ENCODE peak calls at places on chromosomes 7 and 10, in eight cellular contexts. One of them, this sample, is unnamed.

GRCh38 chr7:95608344-95609173 is 12.2 kb upstream of the PDK4 start:
- DNase-seq in prostate gland: peak
- DNase-seq in stomach: peak
- DNase-seq in breast epithelium: peak
- DNase-seq in spleen: peak
- DNase-seq in HCT116: peak
- DNase-seq in GM23338: peak
- DNase-seq in suprapubic skin: peak
- DNase-seq in this sample: peak

GRCh38 chr7:17185690-17186070 is 112.8 kb upstream of the AHR start:
- DNase-seq in suprapubic skin: no peak
- DNase-seq in spleen: no peak
- DNase-seq in stomach: no peak
- DNase-seq in HCT116: no peak
- DNase-seq in breast epithelium: no peak
- DNase-seq in prostate gland: no peak
- DNase-seq in GM23338: no peak
- DNase-seq in this sample: no peak

GRCh38 chr7:99359465-99360154 is 14.9 kb upstream of the ARPC1B start:
- DNase-seq in suprapubic skin: no peak
- DNase-seq in stomach: no peak
- DNase-seq in GM23338: peak
- DNase-seq in prostate gland: no peak
- DNase-seq in spleen: no peak
- DNase-seq in HCT116: no peak
- DNase-seq in breast epithelium: no peak
- DNase-seq in this sample: no peak

GRCh38 chr10:62870866-62871265 is 54.7 kb upstream of the EGR2 start:
- DNase-seq in GM23338: no peak
- DNase-seq in stomach: no peak
- DNase-seq in breast epithelium: no peak
- DNase-seq in spleen: no peak
- DNase-seq in HCT116: no peak
- DNase-seq in suprapubic skin: no peak
- DNase-seq in prostate gland: no peak
- DNase-seq in this sample: no peak

GRCh38 chr7:153004341-153004740 is 244.8 kb downstream of the ACTR3B start:
- DNase-seq in spleen: no peak
- DNase-seq in stomach: no peak
- DNase-seq in suprapubic skin: no peak
- DNase-seq in HCT116: no peak
- DNase-seq in GM23338: no peak
- DNase-seq in prostate gland: no peak
- DNase-seq in breast epithelium: no peak
- DNase-seq in this sample: no peak

GRCh38 chr7:32891046-32891799 is at the start of gene KBTBD2:
- DNase-seq in GM23338: peak
- DNase-seq in suprapubic skin: peak
- DNase-seq in HCT116: peak
- DNase-seq in breast epithelium: peak
- DNase-seq in prostate gland: peak
- DNase-seq in spleen: peak
- DNase-seq in stomach: peak
- DNase-seq in this sample: peak

GRCh38 chr7:50416509-50417299 is 33.4 kb downstream of the FIGNL1 start:
- DNase-seq in GM23338: peak
- DNase-seq in prostate gland: no peak
- DNase-seq in spleen: peak
- DNase-seq in HCT116: no peak
- DNase-seq in suprapubic skin: no peak
- DNase-seq in stomach: no peak
- DNase-seq in breast epithelium: no peak
- DNase-seq in this sample: no peak

GRCh38 chr7:101363734-101364374 is 1.2 kb downstream of the COL26A1 start:
- DNase-seq in GM23338: peak
- DNase-seq in spleen: peak
- DNase-seq in prostate gland: peak
- DNase-seq in stomach: peak
- DNase-seq in breast epithelium: peak
- DNase-seq in suprapubic skin: no peak
- DNase-seq in HCT116: peak
- DNase-seq in this sample: peak

GRCh38 chr10:130416334-130416950 is 280.3 kb downstream of the GLRX3 start:
- DNase-seq in stomach: no peak
- DNase-seq in spleen: no peak
- DNase-seq in breast epithelium: no peak
- DNase-seq in GM23338: peak
- DNase-seq in prostate gland: no peak
- DNase-seq in HCT116: no peak
- DNase-seq in suprapubic skin: no peak
- DNase-seq in this sample: no peak

DNA sequence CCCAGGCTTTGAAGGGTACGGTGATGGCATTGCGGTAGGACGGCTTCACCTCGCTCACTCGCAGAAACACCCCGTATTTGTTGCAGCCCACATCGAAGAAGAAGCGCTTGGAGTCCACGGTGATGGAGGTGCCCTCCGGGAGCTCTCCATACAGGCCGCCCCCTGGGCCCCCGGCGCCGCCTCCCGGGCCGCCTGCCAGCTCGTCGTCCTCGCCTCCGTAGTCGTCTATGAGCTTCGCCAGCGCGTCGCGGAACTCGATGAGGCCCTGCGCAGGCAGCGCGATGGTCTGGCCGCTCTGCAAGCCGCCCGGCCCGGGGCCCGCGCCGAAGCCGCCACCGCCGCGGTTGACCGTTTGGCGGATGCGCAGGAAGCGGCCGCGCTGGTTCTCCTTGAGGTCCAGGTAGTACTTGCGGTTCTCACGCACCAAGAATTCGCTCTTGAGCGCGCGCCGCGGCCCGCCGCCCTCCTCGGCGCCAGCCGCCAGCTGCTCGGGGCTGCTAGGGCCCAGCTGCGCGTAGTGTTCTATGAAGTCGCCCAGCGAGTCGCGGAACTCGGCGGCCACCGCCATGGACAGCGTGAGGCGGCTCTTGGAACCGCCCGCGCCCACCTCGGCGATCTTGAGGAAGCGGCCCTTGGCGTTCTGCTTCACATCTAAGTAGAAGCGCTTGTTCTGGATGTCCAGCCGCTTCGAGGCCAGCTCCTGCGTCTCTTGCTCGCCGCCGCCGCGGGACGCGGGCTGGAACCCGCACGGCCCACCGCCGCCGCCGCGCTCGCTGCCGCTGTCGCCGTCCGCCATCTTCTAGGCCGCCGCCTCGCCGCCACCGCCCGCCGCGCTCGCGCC is 557 bp downstream of the PURB start:
- DNase-seq in HCT116: no peak
- DNase-seq in stomach: peak
- DNase-seq in spleen: peak
- DNase-seq in breast epithelium: peak
- DNase-seq in GM23338: peak
- DNase-seq in suprapubic skin: peak
- DNase-seq in prostate gland: peak
- DNase-seq in this sample: peak
- TF ChIP-seq POLR2AphosphoS5 in HCT116: no peak
- TF ChIP-seq POLR2AphosphoS5 in stomach: no peak
- TF ChIP-seq POLR2AphosphoS5 in spleen: peak
- TF ChIP-seq POLR2AphosphoS5 in breast epithelium: peak
- TF ChIP-seq POLR2AphosphoS5 in GM23338: no peak
- TF ChIP-seq POLR2AphosphoS5 in suprapubic skin: no peak
- TF ChIP-seq POLR2AphosphoS5 in prostate gland: no peak
- TF ChIP-seq POLR2AphosphoS5 in this sample: no peak

GRCh38 chr7:41915861-41916260 is 213.0 kb upstream of the INHBA start:
- DNase-seq in spleen: no peak
- DNase-seq in GM23338: no peak
- DNase-seq in breast epithelium: no peak
- DNase-seq in prostate gland: no peak
- DNase-seq in stomach: no peak
- DNase-seq in suprapubic skin: no peak
- DNase-seq in HCT116: no peak
- DNase-seq in this sample: no peak

GRCh38 chr7:41912426-41912825 is 209.5 kb upstream of the INHBA start:
- DNase-seq in GM23338: no peak
- DNase-seq in stomach: no peak
- DNase-seq in spleen: no peak
- DNase-seq in HCT116: no peak
- DNase-seq in prostate gland: no peak
- DNase-seq in suprapubic skin: no peak
- DNase-seq in breast epithelium: no peak
- DNase-seq in this sample: no peak

GRCh38 chr7:41912851-41913580 is 210.1 kb upstream of the INHBA start:
- DNase-seq in breast epithelium: no peak
- DNase-seq in spleen: no peak
- DNase-seq in suprapubic skin: no peak
- DNase-seq in stomach: no peak
- DNase-seq in prostate gland: no peak
- DNase-seq in GM23338: no peak
- DNase-seq in HCT116: no peak
- DNase-seq in this sample: no peak

GRCh38 chr7:41918597-41918996 is 215.7 kb upstream of the INHBA start:
- DNase-seq in suprapubic skin: no peak
- DNase-seq in breast epithelium: no peak
- DNase-seq in stomach: no peak
- DNase-seq in HCT116: no peak
- DNase-seq in GM23338: no peak
- DNase-seq in spleen: no peak
- DNase-seq in prostate gland: no peak
- DNase-seq in this sample: no peak

DNA sequence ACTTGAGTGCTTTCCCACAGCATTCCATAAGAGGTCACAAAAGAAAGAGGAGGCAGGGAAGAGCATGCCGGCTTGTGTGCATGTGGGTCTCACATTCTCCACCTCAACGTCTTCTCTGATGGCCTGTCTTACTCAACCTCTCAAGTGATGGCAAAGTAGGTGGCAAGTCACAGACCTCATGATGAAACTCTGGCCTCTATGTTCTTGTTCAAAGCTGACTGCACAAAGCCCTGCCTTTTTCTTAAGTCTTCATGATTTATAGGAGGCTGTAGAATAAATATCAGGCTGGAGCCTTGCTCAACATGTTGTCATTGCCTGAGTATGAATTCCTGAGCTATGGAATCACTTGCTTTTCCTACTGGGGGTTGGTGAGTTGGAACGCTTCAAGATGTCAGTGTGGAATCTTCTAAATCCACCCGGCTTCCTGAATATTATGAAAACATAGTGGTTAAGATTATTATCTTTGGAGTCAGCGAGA is 213.6 kb upstream of the INHBA start:
- DNase-seq in prostate gland: no peak
- DNase-seq in HCT116: no peak
- DNase-seq in GM23338: no peak
- DNase-seq in suprapubic skin: peak
- DNase-seq in stomach: no peak
- DNase-seq in spleen: no peak
- DNase-seq in breast epithelium: peak
- DNase-seq in this sample: no peak
- TF ChIP-seq POLR2AphosphoS5 in prostate gland: peak
- TF ChIP-seq POLR2AphosphoS5 in HCT116: no peak
- TF ChIP-seq POLR2AphosphoS5 in GM23338: no peak
- TF ChIP-seq POLR2AphosphoS5 in suprapubic skin: no peak
- TF ChIP-seq POLR2AphosphoS5 in stomach: peak
- TF ChIP-seq POLR2AphosphoS5 in spleen: no peak
- TF ChIP-seq POLR2AphosphoS5 in breast epithelium: peak
- TF ChIP-seq POLR2AphosphoS5 in this sample: peak

GRCh38 chr10:96700477-96701099 is 19.7 kb downstream of the PIK3AP1 start:
- DNase-seq in HCT116: no peak
- DNase-seq in suprapubic skin: no peak
- DNase-seq in prostate gland: no peak
- DNase-seq in GM23338: no peak
- DNase-seq in breast epithelium: no peak
- DNase-seq in stomach: no peak
- DNase-seq in spleen: peak
- DNase-seq in this sample: no peak
- TF ChIP-seq POLR2AphosphoS5 in HCT116: no peak
- TF ChIP-seq POLR2AphosphoS5 in suprapubic skin: no peak
- TF ChIP-seq POLR2AphosphoS5 in prostate gland: no peak
- TF ChIP-seq POLR2AphosphoS5 in GM23338: no peak
- TF ChIP-seq POLR2AphosphoS5 in breast epithelium: no peak
- TF ChIP-seq POLR2AphosphoS5 in stomach: no peak
- TF ChIP-seq POLR2AphosphoS5 in spleen: peak
- TF ChIP-seq POLR2AphosphoS5 in this sample: no peak

DNA sequence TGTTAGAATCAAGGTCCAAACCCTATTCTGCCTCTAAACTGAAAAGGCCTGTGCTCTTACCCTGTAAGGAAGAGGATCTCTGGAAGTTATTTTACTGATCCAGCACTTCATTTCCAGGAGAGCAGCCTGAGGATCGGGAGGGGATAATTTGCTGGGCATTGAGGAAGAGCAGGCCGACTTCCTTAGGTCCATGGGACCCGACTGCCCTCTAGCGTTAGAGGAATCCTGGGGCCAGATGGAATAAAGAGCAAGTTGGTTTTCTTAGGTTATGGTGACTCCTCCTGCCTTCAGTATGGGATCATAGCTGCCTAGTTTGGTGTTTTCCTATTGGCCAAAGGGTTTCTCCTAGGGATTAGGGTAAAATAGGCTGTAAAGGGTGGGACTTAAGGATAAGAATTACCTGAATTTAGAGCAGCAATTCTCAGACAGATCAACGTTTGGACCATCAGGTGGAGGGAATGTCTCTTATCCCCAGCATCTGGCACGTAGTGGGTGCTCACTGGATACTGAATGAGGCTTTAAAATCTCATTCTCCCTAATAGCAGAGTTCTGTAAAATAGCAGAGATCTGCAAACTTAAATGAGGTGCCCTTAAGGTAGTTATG is 40.0 kb upstream of the SORBS1 start:
- DNase-seq in GM23338: peak
- DNase-seq in stomach: peak
- DNase-seq in prostate gland: peak
- DNase-seq in spleen: no peak
- DNase-seq in HCT116: peak
- DNase-seq in suprapubic skin: no peak
- DNase-seq in breast epithelium: peak
- DNase-seq in this sample: peak
- TF ChIP-seq POLR2AphosphoS5 in GM23338: no peak
- TF ChIP-seq POLR2AphosphoS5 in stomach: peak
- TF ChIP-seq POLR2AphosphoS5 in prostate gland: peak
- TF ChIP-seq POLR2AphosphoS5 in spleen: no peak
- TF ChIP-seq POLR2AphosphoS5 in HCT116: no peak
- TF ChIP-seq POLR2AphosphoS5 in suprapubic skin: no peak
- TF ChIP-seq POLR2AphosphoS5 in breast epithelium: peak
- TF ChIP-seq POLR2AphosphoS5 in this sample: no peak